ENCODE peak calls at places on chromosomes 6 and 20, in eight cellular contexts. T is NCI-H345; G is anterior cingulate cortex; U is smooth muscle cell of the brain vasculature; E is DMS 273 treated with DMSO at 0.1 percent for 48 hours; M is stimulated activated CD4-positive, alpha-beta T cell treated with anti-CD3 and anti-CD28 coated beads, TNF-alpha, amount 100 ng/mL, for 24 hours; Z is lung; P is germinal center. K is an unnamed sample.

GRCh38 chr6:24313133-24313476 is 44.8 kb downstream of the DCDC2 start:
- DNase-seq in T (no peak), G (no peak), U (no peak), E (no peak), M (no peak), Z (no peak), P (no peak), K (no peak)

GRCh38 chr6:169428532-169428931 is 174.9 kb upstream of the THBS2 start:
- DNase-seq in T (peak; percentile 73), G (no peak), U (no peak), E (no peak), M (no peak), Z (no peak), P (no peak), K (no peak)

GRCh38 chr6:87115402-87116135 is 20.7 kb upstream of the CGA start:
- DNase-seq in T (no peak), G (no peak), U (no peak), E (no peak), M (no peak), Z (no peak), P (peak; percentile 30), K (no peak)

GRCh38 chr6:20409427-20409971 is 7.8 kb downstream of the E2F3 start:
- DNase-seq in T (no peak), G (no peak), U (no peak), E (no peak), M (no peak), Z (no peak), P (peak; percentile 37), K (no peak)

GRCh38 chr6:166782541-166782940 is 155.5 kb upstream of the RPS6KA2 start:
- DNase-seq in T (no peak), G (no peak), U (no peak), E (no peak), M (no peak), Z (peak; percentile 7), P (no peak), K (peak; percentile 68)

GRCh38 chr6:158697798-158698197 is 47.9 kb downstream of the SYTL3 start:
- DNase-seq in T (no peak), G (no peak), U (no peak), E (no peak), M (no peak), Z (no peak), P (no peak), K (no peak)

GRCh38 chr20:61829526-61829925 is 236.2 kb downstream of the TAF4 start:
- DNase-seq in T (no peak), G (no peak), U (no peak), E (no peak), M (no peak), Z (no peak), P (no peak), K (no peak)

GRCh38 chr6:157025459-157025858 is 248.3 kb downstream of the ARID1B start:
- DNase-seq in T (no peak), G (no peak), U (no peak), E (no peak), M (no peak), Z (no peak), P (no peak), K (no peak)

GRCh38 chr6:45704056-45704790 is 311.4 kb downstream of the CLIC5 start:
- DNase-seq in T (no peak), G (no peak), U (no peak), E (no peak), M (no peak), Z (no peak), P (no peak), K (no peak)

GRCh38 chr6:43878823-43879495 is 108.9 kb downstream of the VEGFA start:
- DNase-seq in T (peak; percentile 24), G (peak; percentile 62), U (no peak), E (no peak), M (no peak), Z (no peak), P (no peak), K (no peak)

GRCh38 chr6:75524322-75524972 is 30.8 kb upstream of the FILIP1 start:
- DNase-seq in T (no peak), G (no peak), U (peak; percentile 64), E (no peak), M (no peak), Z (peak; percentile 31), P (no peak), K (no peak)

GRCh38 chr20:911882-912600 is 4.1 kb downstream of the ANGPT4 start:
- DNase-seq in T (no peak), G (no peak), U (no peak), E (no peak), M (no peak), Z (no peak), P (no peak), K (no peak)

GRCh38 chr6:27894839-27895762 is 17.1 kb downstream of the OR2B2 start:
- DNase-seq in T (peak; percentile 83), G (peak; percentile 49), U (peak; percentile 65), E (peak; percentile 65), M (no peak), Z (peak; percentile 51), P (peak; percentile 77), K (no peak)

GRCh38 chr6:166608819-166609218 is 18.2 kb downstream of the RPS6KA2 start:
- DNase-seq in T (no peak), G (no peak), U (no peak), E (no peak), M (no peak), Z (no peak), P (no peak), K (peak; percentile 10)

GRCh38 chr6:55108469-55109130 is 65.7 kb upstream of the HCRTR2 start:
- DNase-seq in T (no peak), G (no peak), U (no peak), E (no peak), M (no peak), Z (no peak), P (no peak), K (peak; percentile 78)

GRCh38 chr6:24755284-24755683 is 19.5 kb upstream of the GMNN start:
- DNase-seq in T (no peak), G (no peak), U (no peak), E (no peak), M (no peak), Z (no peak), P (no peak), K (no peak)

GRCh38 chr20:53613748-53614147 is 20.1 kb upstream of the ZNF217 start:
- DNase-seq in T (no peak), G (no peak), U (no peak), E (no peak), M (no peak), Z (no peak), P (no peak), K (no peak)

GRCh38 chr6:51614725-51615124 is 472.7 kb downstream of the PKHD1 start:
- DNase-seq in T (no peak), G (no peak), U (no peak), E (no peak), M (no peak), Z (no peak), P (no peak), K (no peak)

GRCh38 chr6:158008894-158009891 is 27.5 kb downstream of the SYNJ2 start:
- DNase-seq in T (peak; percentile 54), G (peak; percentile 78), U (no peak), E (peak; percentile 59), M (no peak), Z (no peak), P (no peak), K (peak; percentile 91)

GRCh38 chr6:142796571-142796970 is 148.4 kb downstream of the HIVEP2 start:
- DNase-seq in T (peak; percentile 74), G (no peak), U (no peak), E (no peak), M (no peak), Z (peak; percentile 71), P (no peak), K (no peak)

K was measured in osteocyte.